ENCODE peak calls at places on chromosomes 13 and 19, in five cellular contexts. R, T, Z, J and B are unnamed samples.

GRCh38 chr19:11856568-11857264 is 8.2 kb downstream of the ZNF439 start:
- DNase-seq in J (no peak), R (no peak), T (no peak), Z (no peak), B (no peak)

GRCh38 chr19:12955996-12956395 is 1.0 kb downstream of the GADD45GIP1 start:
- DNase-seq in J (no peak), T (no peak), R (no peak), Z (no peak), B (no peak)

GRCh38 chr13:43170497-43170896 is 147.1 kb downstream of the DNAJC15 start:
- DNase-seq in R (no peak), T (no peak), Z (no peak), J (no peak), B (no peak)

GRCh38 chr19:16078759-16079707 is 2.7 kb downstream of the TPM4 start:
- DNase-seq in J (no peak), R (peak), T (no peak), Z (peak), B (peak)

GRCh38 chr19:3958836-3959765 is 11.8 kb downstream of the DAPK3 start:
- DNase-seq in R (no peak), Z (no peak), T (no peak), J (no peak), B (no peak)

GRCh38 chr19:58356236-58356970 is 3.1 kb upstream of the A1BG start:
- DNase-seq in T (no peak), Z (no peak), J (no peak), R (no peak), B (no peak)

GRCh38 chr13:112567161-112567862 is 20.6 kb downstream of the TUBGCP3 start:
- DNase-seq in T (no peak), R (no peak), Z (no peak), J (no peak), B (no peak)

GRCh38 chr19:17495639-17496265 is 15.7 kb upstream of the PGLS start:
- DNase-seq in T (no peak), Z (no peak), R (no peak), J (no peak), B (no peak)

GRCh38 chr13:27183561-27184147 is 12.0 kb upstream of the USP12 start:
- DNase-seq in R (no peak), J (no peak), Z (no peak), T (no peak), B (no peak)

GRCh38 chr13:40236566-40237168 is 429.8 kb downstream of the FOXO1 start:
- DNase-seq in R (no peak), T (no peak), Z (no peak), J (no peak), B (no peak)

GRCh38 chr19:34260771-34261173 is 6.4 kb downstream of the GARRE1 start:
- DNase-seq in J (no peak), Z (no peak), T (no peak), R (no peak), B (no peak)

GRCh38 chr19:20154636-20155035 is 12.4 kb upstream of the ZNF486 start:
- DNase-seq in Z (no peak), T (no peak), J (no peak), R (no peak), B (no peak)

GRCh38 chr19:50334741-50335421 is 5.7 kb upstream of the KCNC3 start:
- DNase-seq in R (no peak), J (no peak), Z (no peak), T (no peak), B (no peak)

GRCh38 chr19:39996218-39996810 is 546 bp upstream of the ZNF546 start:
- DNase-seq in J (peak), R (no peak), T (no peak), Z (no peak), B (no peak)

GRCh38 chr19:34996978-34997640 is 3.0 kb upstream of the GRAMD1A start:
- DNase-seq in T (no peak), R (no peak), J (no peak), Z (no peak), B (no peak)